ENCODE peak calls at places on chromosomes 6 and 20, in five cellular contexts. O is iris pigment epithelial cell; F is IMR-90; N is stimulated activated CD4-positive, alpha-beta T cell treated with anti-CD3 and anti-CD28 coated beads, Interleukin-4, amount 100 ng/mL, for 48 hours; Z is body of pancreas. R is an unnamed sample.

GRCh38 chr6:74166849-74167248 is 470.8 kb downstream of the CD109 start:
- DNase-seq in O (peak; percentile 4), F (peak; percentile 73), N (no peak), Z (no peak), R (no peak)

GRCh38 chr6:139219271-139219729 is 72.5 kb downstream of the TXLNB start:
- DNase-seq in O (peak; percentile 90), F (peak; percentile 90), N (peak; percentile 64), Z (peak; percentile 92), R (peak; percentile 68)

GRCh38 chr6:167748046-167748445 is 78.7 kb upstream of the AFDN start:
- DNase-seq in O (no peak), F (no peak), N (no peak), Z (no peak), R (no peak)

GRCh38 chr20:59222982-59223610 is 59.5 kb downstream of the ZNF831 start:
- DNase-seq in O (no peak), F (no peak), N (no peak), Z (no peak), R (no peak)

GRCh38 chr6:24991748-24992467 is 56.1 kb upstream of the RIPOR2 start:
- DNase-seq in O (peak; percentile 55), F (peak; percentile 48), N (peak; percentile 50), Z (peak; percentile 64), R (peak; percentile 57)

GRCh38 chr20:59176812-59177211 is 13.2 kb downstream of the ZNF831 start:
- DNase-seq in O (no peak), F (no peak), N (no peak), Z (no peak), R (no peak)

GRCh38 chr20:38961530-38962043 is 557 bp upstream of the DHX35 start:
- DNase-seq in O (peak; percentile 14), F (no peak), N (peak; percentile 14), Z (no peak), R (no peak)

GRCh38 chr6:41785689-41786450 is 1.6 kb upstream of the TOMM6 start:
- DNase-seq in O (peak; percentile 30), F (no peak), N (no peak), Z (no peak), R (no peak)

GRCh38 chr6:169162968-169163903 is 90.4 kb downstream of the THBS2 start:
- DNase-seq in O (peak; percentile 98), F (peak; percentile 99), N (no peak), Z (no peak), R (no peak)

GRCh38 chr6:124962617-124963415 is 579 bp downstream of the RNF217 start:
- DNase-seq in O (peak; percentile 57), F (peak; percentile 35), N (no peak), Z (peak; percentile 37), R (no peak)

GRCh38 chr6:31007694-31008093 is 2.6 kb upstream of the MUC22 start:
- DNase-seq in O (peak; percentile 96), F (peak; percentile 93), N (no peak), Z (no peak), R (no peak)

GRCh38 chr6:17923401-17923863 is 64.0 kb downstream of the KIF13A start:
- DNase-seq in O (no peak), F (no peak), N (no peak), Z (no peak), R (no peak)

GRCh38 chr6:146593978-146594377 is 4.8 kb upstream of the ADGB start:
- DNase-seq in O (no peak), F (no peak), N (no peak), Z (peak; percentile 14), R (no peak)

GRCh38 chr20:47484303-47484702 is 17.4 kb upstream of the NCOA3 start:
- DNase-seq in O (no peak), F (no peak), N (no peak), Z (no peak), R (no peak)

GRCh38 chr20:53606364-53606985 is 12.8 kb upstream of the ZNF217 start:
- DNase-seq in O (peak; percentile 74), F (peak; percentile 82), N (no peak), Z (no peak), R (no peak)

GRCh38 chr6:169592558-169592957 is 109.3 kb downstream of the WDR27 start:
- DNase-seq in O (peak; percentile 88), F (peak; percentile 79), N (no peak), Z (no peak), R (no peak)

GRCh38 chr20:38272398-38272797 is 11.9 kb upstream of the KIAA1755 start:
- DNase-seq in O (peak; percentile 73), F (peak; percentile 74), N (no peak), Z (no peak), R (no peak)

GRCh38 chr6:154297711-154298110 is 58.9 kb downstream of the IPCEF1 start:
- DNase-seq in O (peak; percentile 14), F (no peak), N (no peak), Z (no peak), R (no peak)

GRCh38 chr20:10308652-10309051 is 90.0 kb downstream of the SNAP25 start:
- DNase-seq in O (no peak), F (no peak), N (no peak), Z (no peak), R (no peak)

GRCh38 chr6:109790131-109790530 is 99.0 kb downstream of the FIG4 start:
- DNase-seq in O (peak; percentile 62), F (peak; percentile 79), N (no peak), Z (no peak), R (no peak)

GRCh38 chr6:157478926-157479325 is 97.9 kb downstream of the ZDHHC14 start:
- DNase-seq in O (no peak), F (no peak), N (no peak), Z (no peak), R (no peak)

GRCh38 chr6:41439524-41440418 is 104.4 kb downstream of the NCR2 start:
- DNase-seq in O (no peak), F (no peak), N (no peak), Z (no peak), R (peak; percentile 68)

GRCh38 chr6:164856138-164856537 is 453.3 kb downstream of the C6orf118 start:
- DNase-seq in O (no peak), F (no peak), N (no peak), Z (no peak), R (no peak)

GRCh38 chr6:11349880-11350279 is 117.4 kb upstream of the NEDD9 start:
- DNase-seq in O (no peak), F (no peak), N (no peak), Z (no peak), R (no peak)

GRCh38 chr20:13186043-13186774 is 34.9 kb upstream of the ISM1 start:
- DNase-seq in O (no peak), F (no peak), N (no peak), Z (no peak), R (no peak)

R was measured in GM19239.